ENCODE peak calls at places on chromosome 4, in seven cellular contexts. W is stimulated activated naive B cell treated with anti-CD40 and anti-IgM and Interleukin-4, amounts not matched to agents 10 μg/mL and 1 μg/mL and 100 μg/mL, for 72 hours; Z is neural crest cell; G is NCI-H1417 treated with DMSO at 0.1 percent for 48 hours; J is CD4-positive, alpha-beta T cell; F is GM12865; L is LoVo. H is an unnamed sample.

GRCh38 chr4:168615294-168615693 is 118.4 kb downstream of the PALLD start:
- DNase-seq in J (no peak), F (no peak), G (no peak), W (no peak), L (no peak), Z (no peak), H (no peak)

GRCh38 chr4:117983541-117984451 is 50.5 kb upstream of the NDST3 start:
- DNase-seq in Z (no peak), G (no peak), W (no peak), L (no peak), J (no peak), F (no peak), H (no peak)

GRCh38 chr4:658031-658667 is 15.9 kb downstream of the ATP5ME start:
- DNase-seq in Z (no peak), F (no peak), J (no peak), L (no peak), W (no peak), G (no peak), H (no peak)

GRCh38 chr4:94451051-94451404 is 714 bp upstream of the PDLIM5 start:
- DNase-seq in G (no peak), W (no peak), Z (no peak), J (no peak), L (no peak), F (no peak), H (no peak)

GRCh38 chr4:76233967-76234678 is 17.4 kb upstream of the FAM47E start:
- DNase-seq in W (no peak), L (peak), Z (no peak), G (no peak), J (no peak), F (no peak), H (peak)

GRCh38 chr4:28518781-28519180 is 1658.1 kb downstream of the STIM2 start:
- DNase-seq in W (no peak), Z (no peak), J (no peak), L (no peak), G (no peak), F (no peak), H (no peak)

GRCh38 chr4:153591441-153591840 is 92.6 kb upstream of the TLR2 start:
- DNase-seq in F (no peak), W (no peak), G (no peak), L (no peak), Z (no peak), J (no peak), H (no peak)

GRCh38 chr4:38867478-38868054 is at the start of gene FAM114A1:
- DNase-seq in G (no peak), J (no peak), L (peak), W (peak), F (peak), Z (peak), H (no peak)

GRCh38 chr4:48491514-48492176 is 1.6 kb downstream of the ZAR1 start:
- DNase-seq in L (no peak), Z (no peak), F (no peak), G (no peak), W (no peak), J (no peak), H (no peak)

H was measured in HCT116.